ENCODE peak calls at places on chromosomes 4 and X, in six cellular contexts. One of them, this sample, is unnamed.
A peak's percentile ranks its signal among the peaks of the same experiment; 100 is the strongest.

GRCh38 chr4:184416913-184417734 is 57.2 kb downstream of the IRF2 start:
- DNase-seq in dorsolateral prefrontal cortex: no peak
- DNase-seq in heart right ventricle: no peak
- DNase-seq in mesenchymal stem cell: peak; percentile 52
- DNase-seq in upper lobe of right lung: no peak
- DNase-seq in right lobe of liver: peak; percentile 29
- DNase-seq in this sample: no peak

GRCh38 chr4:149896428-149896827 is 80.8 kb upstream of the IQCM start:
- DNase-seq in dorsolateral prefrontal cortex: no peak
- DNase-seq in heart right ventricle: no peak
- DNase-seq in mesenchymal stem cell: peak; percentile 37
- DNase-seq in upper lobe of right lung: no peak
- DNase-seq in right lobe of liver: no peak
- DNase-seq in this sample: no peak

GRCh38 chr4:133160853-133161252 is 11.8 kb downstream of the PCDH10 start:
- DNase-seq in dorsolateral prefrontal cortex: no peak
- DNase-seq in heart right ventricle: no peak
- DNase-seq in mesenchymal stem cell: no peak
- DNase-seq in upper lobe of right lung: no peak
- DNase-seq in right lobe of liver: no peak
- DNase-seq in this sample: no peak

GRCh38 chr4:83356899-83357661 is 22.4 kb upstream of the HPSE start:
- DNase-seq in dorsolateral prefrontal cortex: no peak
- DNase-seq in heart right ventricle: no peak
- DNase-seq in mesenchymal stem cell: peak; percentile 81
- DNase-seq in upper lobe of right lung: no peak
- DNase-seq in right lobe of liver: no peak
- DNase-seq in this sample: no peak

GRCh38 chr4:187064033-187064432 is 340.4 kb upstream of the FAT1 start:
- DNase-seq in dorsolateral prefrontal cortex: no peak
- DNase-seq in heart right ventricle: no peak
- DNase-seq in mesenchymal stem cell: no peak
- DNase-seq in upper lobe of right lung: no peak
- DNase-seq in right lobe of liver: no peak
- DNase-seq in this sample: peak; percentile 77

GRCh38 chr4:26120098-26120795 is 200.6 kb upstream of the RBPJ start:
- DNase-seq in dorsolateral prefrontal cortex: no peak
- DNase-seq in heart right ventricle: no peak
- DNase-seq in mesenchymal stem cell: no peak
- DNase-seq in upper lobe of right lung: no peak
- DNase-seq in right lobe of liver: no peak
- DNase-seq in this sample: no peak

GRCh38 chr4:116302990-116303735 is 782.2 kb downstream of the TRAM1L1 start:
- DNase-seq in dorsolateral prefrontal cortex: no peak
- DNase-seq in heart right ventricle: no peak
- DNase-seq in mesenchymal stem cell: no peak
- DNase-seq in upper lobe of right lung: no peak
- DNase-seq in right lobe of liver: peak; percentile 32
- DNase-seq in this sample: no peak

GRCh38 chr4:150988238-150988637 is 26.8 kb downstream of the LRBA start:
- DNase-seq in dorsolateral prefrontal cortex: no peak
- DNase-seq in heart right ventricle: no peak
- DNase-seq in mesenchymal stem cell: no peak
- DNase-seq in upper lobe of right lung: no peak
- DNase-seq in right lobe of liver: no peak
- DNase-seq in this sample: no peak

GRCh38 chr4:15410750-15411149 is 17.1 kb upstream of the C1QTNF7 start:
- DNase-seq in dorsolateral prefrontal cortex: no peak
- DNase-seq in heart right ventricle: no peak
- DNase-seq in mesenchymal stem cell: peak; percentile 79
- DNase-seq in upper lobe of right lung: no peak
- DNase-seq in right lobe of liver: no peak
- DNase-seq in this sample: no peak

DNA sequence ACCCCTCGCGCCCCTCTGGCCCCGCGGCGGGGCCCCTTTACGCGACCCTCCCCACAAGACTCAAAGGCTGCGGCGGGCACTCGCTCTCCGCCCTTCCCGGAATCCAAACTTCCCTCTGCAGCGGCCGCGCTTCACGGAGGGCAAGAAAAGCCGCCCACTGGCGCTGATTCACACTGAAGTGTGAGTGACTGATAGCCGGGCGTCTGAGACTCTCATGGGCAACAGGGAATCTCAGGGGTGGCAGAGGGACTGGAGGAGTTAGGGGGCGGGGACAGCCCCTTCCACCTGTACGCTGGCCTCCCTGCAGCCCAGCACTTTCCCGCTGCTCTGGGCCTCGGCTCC is 664 bp downstream of the SH3BP2 start:
- DNase-seq in dorsolateral prefrontal cortex: peak; percentile 40
- DNase-seq in heart right ventricle: no peak
- DNase-seq in mesenchymal stem cell: peak; percentile 72
- DNase-seq in upper lobe of right lung: peak; percentile 84
- DNase-seq in right lobe of liver: peak; percentile 63
- DNase-seq in this sample: peak; percentile 68
- H3K4me3 ChIP-seq in dorsolateral prefrontal cortex: peak overlapping the region; percentile 70
- H3K4me3 ChIP-seq in heart right ventricle: peak overlapping the region; percentile 81
- H3K4me3 ChIP-seq in mesenchymal stem cell: peak overlapping the region; percentile 78
- H3K4me3 ChIP-seq in upper lobe of right lung: peak overlapping the region; percentile 75
- H3K4me3 ChIP-seq in right lobe of liver: peak overlapping the region; percentile 72
- H3K4me3 ChIP-seq in this sample: peak overlapping the region; percentile 69

GRCh38 chr4:80226091-80226490 is 28.8 kb downstream of the PRDM8 start:
- DNase-seq in dorsolateral prefrontal cortex: no peak
- DNase-seq in heart right ventricle: no peak
- DNase-seq in mesenchymal stem cell: no peak
- DNase-seq in upper lobe of right lung: no peak
- DNase-seq in right lobe of liver: no peak
- DNase-seq in this sample: no peak

GRCh38 chr4:80231180-80231579 is 33.9 kb downstream of the PRDM8 start:
- DNase-seq in dorsolateral prefrontal cortex: no peak
- DNase-seq in heart right ventricle: no peak
- DNase-seq in mesenchymal stem cell: no peak
- DNase-seq in upper lobe of right lung: no peak
- DNase-seq in right lobe of liver: no peak
- DNase-seq in this sample: no peak

GRCh38 chr4:80229128-80229527 is 31.8 kb downstream of the PRDM8 start:
- DNase-seq in dorsolateral prefrontal cortex: no peak
- DNase-seq in heart right ventricle: no peak
- DNase-seq in mesenchymal stem cell: no peak
- DNase-seq in upper lobe of right lung: no peak
- DNase-seq in right lobe of liver: no peak
- DNase-seq in this sample: no peak

GRCh38 chr4:80229590-80229989 is 32.3 kb downstream of the PRDM8 start:
- DNase-seq in dorsolateral prefrontal cortex: no peak
- DNase-seq in heart right ventricle: no peak
- DNase-seq in mesenchymal stem cell: no peak
- DNase-seq in upper lobe of right lung: no peak
- DNase-seq in right lobe of liver: no peak
- DNase-seq in this sample: no peak

DNA sequence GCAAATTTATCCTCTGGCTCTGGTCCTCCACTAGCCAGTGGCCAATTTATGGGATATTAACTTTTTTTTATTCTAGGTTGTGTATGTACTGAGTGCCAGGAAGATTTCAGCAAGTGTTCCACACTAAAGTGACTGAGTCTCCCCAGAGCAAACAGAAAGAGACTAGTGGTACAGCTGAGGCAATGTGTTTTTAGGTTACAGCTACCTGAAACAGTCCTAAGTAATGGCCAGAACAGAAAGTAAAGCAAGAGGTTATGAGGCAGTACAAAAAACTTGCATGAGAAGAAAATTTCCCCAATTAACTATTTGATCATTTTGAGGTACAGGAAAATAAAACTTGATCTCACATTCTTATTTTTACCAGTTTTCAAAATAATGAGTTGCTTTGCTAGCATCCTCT is 31.2 kb downstream of the PRDM8 start:
- DNase-seq in dorsolateral prefrontal cortex: no peak
- DNase-seq in heart right ventricle: no peak
- DNase-seq in mesenchymal stem cell: no peak
- DNase-seq in upper lobe of right lung: no peak
- DNase-seq in right lobe of liver: no peak
- DNase-seq in this sample: no peak
- H3K27ac ChIP-seq in dorsolateral prefrontal cortex: no peak overlapping the region
- H3K27ac ChIP-seq in heart right ventricle: no peak overlapping the region
- H3K27ac ChIP-seq in mesenchymal stem cell: no peak overlapping the region
- H3K27ac ChIP-seq in upper lobe of right lung: no peak overlapping the region
- H3K27ac ChIP-seq in right lobe of liver: no peak overlapping the region
- H3K27ac ChIP-seq in this sample: no peak overlapping the region

DNA sequence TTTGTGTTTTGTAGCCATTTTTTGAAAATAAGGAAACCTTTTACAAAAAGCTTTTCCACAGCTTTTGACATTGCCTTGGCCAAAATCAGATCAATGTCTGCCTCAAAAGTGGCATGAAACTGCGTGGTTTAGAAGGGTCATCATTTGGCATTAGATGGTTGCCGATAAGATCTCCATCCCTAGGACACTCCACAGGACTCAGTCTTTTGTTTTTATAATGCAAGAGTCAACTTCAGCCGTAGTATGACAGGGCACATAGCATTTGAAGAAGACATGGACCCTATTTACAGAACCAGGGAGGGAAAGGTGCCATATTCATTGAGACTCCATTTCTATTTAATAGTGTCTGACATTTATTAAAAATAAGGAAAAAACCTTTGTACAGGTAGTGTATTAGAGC is 1.3 kb downstream of the RTL8A start:
- DNase-seq in dorsolateral prefrontal cortex: no peak
- DNase-seq in heart right ventricle: no peak
- DNase-seq in mesenchymal stem cell: no peak
- DNase-seq in upper lobe of right lung: no peak
- DNase-seq in right lobe of liver: no peak
- DNase-seq in this sample: no peak
- H3K4me3 ChIP-seq in dorsolateral prefrontal cortex: peak overlapping the region; percentile 71
- H3K4me3 ChIP-seq in heart right ventricle: peak overlapping the region; percentile 60
- H3K4me3 ChIP-seq in mesenchymal stem cell: peak overlapping the region; percentile 81
- H3K4me3 ChIP-seq in upper lobe of right lung: peak overlapping the region; percentile 64
- H3K4me3 ChIP-seq in right lobe of liver: no peak overlapping the region
- H3K4me3 ChIP-seq in this sample: peak overlapping the region; percentile 56

DNA sequence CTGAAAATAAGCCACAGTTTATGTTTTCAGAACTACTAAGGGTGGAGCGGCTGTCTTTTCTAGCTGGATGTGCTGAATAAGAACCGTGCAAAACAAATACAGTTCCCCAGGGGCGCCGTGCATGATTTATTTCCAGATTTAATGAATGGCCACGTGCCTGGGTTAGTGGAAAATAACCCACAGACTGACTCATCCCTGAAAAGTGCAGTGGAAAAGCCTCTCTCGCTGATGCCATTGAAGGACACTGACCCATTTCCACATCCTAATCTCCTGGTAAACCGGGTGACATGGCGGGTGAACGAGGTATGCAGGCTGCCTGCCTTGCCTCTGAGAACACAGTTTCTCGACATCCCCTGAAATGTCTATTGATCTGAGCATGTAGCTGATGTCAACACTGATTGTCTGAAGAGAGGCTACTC is 77.1 kb upstream of the SCOC start:
- DNase-seq in dorsolateral prefrontal cortex: no peak
- DNase-seq in heart right ventricle: peak; percentile 39
- DNase-seq in mesenchymal stem cell: peak; percentile 91
- DNase-seq in upper lobe of right lung: no peak
- DNase-seq in right lobe of liver: no peak
- DNase-seq in this sample: no peak
- H3K27ac ChIP-seq in dorsolateral prefrontal cortex: peak overlapping the region; percentile 16
- H3K27ac ChIP-seq in heart right ventricle: no peak overlapping the region
- H3K27ac ChIP-seq in mesenchymal stem cell: peak overlapping the region; percentile 2
- H3K27ac ChIP-seq in upper lobe of right lung: no peak overlapping the region
- H3K27ac ChIP-seq in right lobe of liver: no peak overlapping the region
- H3K27ac ChIP-seq in this sample: no peak overlapping the region

GRCh38 chr4:76197971-76198410 is 15.6 kb downstream of the SCARB2 start:
- DNase-seq in dorsolateral prefrontal cortex: peak; percentile 81
- DNase-seq in heart right ventricle: no peak
- DNase-seq in mesenchymal stem cell: no peak
- DNase-seq in upper lobe of right lung: peak; percentile 71
- DNase-seq in right lobe of liver: peak; percentile 57
- DNase-seq in this sample: peak; percentile 80
- H3K4me3 ChIP-seq in dorsolateral prefrontal cortex: peak overlapping the region; percentile 35
- H3K4me3 ChIP-seq in heart right ventricle: no peak overlapping the region
- H3K4me3 ChIP-seq in mesenchymal stem cell: peak overlapping the region; percentile 50
- H3K4me3 ChIP-seq in upper lobe of right lung: no peak overlapping the region
- H3K4me3 ChIP-seq in right lobe of liver: no peak overlapping the region
- H3K4me3 ChIP-seq in this sample: no peak overlapping the region

This sample was measured in left lung.